ENCODE peak calls at places on chromosome 3, in six cellular contexts. B is stimulated activated naive B cell treated with anti-CD40 and anti-IgM and Interleukin-4, amounts not matched to agents 10 μg/mL and 1 μg/mL and 100 μg/mL, for 72 hours; S is cardiac muscle cell; O is T-helper 2 cell; H is T-cell; G is G401. U is an unnamed sample.

GRCh38 chr3:65334045-65334665 is 646.4 kb upstream of the ADAMTS9 start:
- DNase-seq in S (peak), G (peak), B (no peak), O (no peak), H (no peak), U (no peak)

GRCh38 chr3:6425289-6425820 is 435.6 kb upstream of the GRM7 start:
- DNase-seq in G (no peak), B (no peak), S (no peak), H (no peak), O (no peak), U (no peak)

GRCh38 chr3:82145742-82146141 is 384.3 kb upstream of the GBE1 start:
- DNase-seq in B (no peak), S (no peak), H (no peak), G (no peak), O (no peak), U (no peak)

GRCh38 chr3:69326821-69327433 is 59.0 kb downstream of the FRMD4B start:
- DNase-seq in G (no peak), H (peak), B (peak), O (peak), S (no peak), U (no peak)

GRCh38 chr3:98099848-98100247 is 12.9 kb downstream of the OR5AC2 start:
- DNase-seq in B (no peak), H (no peak), G (no peak), S (no peak), O (no peak), U (no peak)

GRCh38 chr3:66153471-66153870 is 67.3 kb upstream of the SLC25A26 start:
- DNase-seq in B (no peak), H (no peak), G (peak), S (peak), O (no peak), U (peak)

GRCh38 chr3:154559623-154560022 is 129.6 kb upstream of the GPR149 start:
- DNase-seq in O (no peak), H (no peak), S (no peak), G (no peak), B (no peak), U (no peak)

GRCh38 chr3:197354195-197355059 is 56.0 kb upstream of the DLG1 start:
- DNase-seq in O (no peak), G (no peak), H (no peak), B (no peak), S (no peak), U (no peak)

GRCh38 chr3:29978036-29978435 is 628.4 kb upstream of the TGFBR2 start:
- DNase-seq in S (no peak), G (no peak), H (no peak), O (no peak), B (no peak), U (no peak)

GRCh38 chr3:62559831-62560445 is 186.6 kb upstream of the FEZF2 start:
- DNase-seq in H (no peak), S (peak), B (no peak), G (peak), O (no peak), U (no peak)